ENCODE peak calls at places on chromosome 12, in nine cellular contexts. One of them, this sample, is unnamed.

GRCh38 chr12:47251919-47252318 is 172.2 kb upstream of the AMIGO2 start:
- DNase-seq in thoracic aorta: no peak
- DNase-seq in MM.1S: no peak
- DNase-seq in heart left ventricle: no peak
- DNase-seq in Caco-2: no peak
- DNase-seq in HCT116: no peak
- DNase-seq in H1: no peak
- DNase-seq in mammary epithelial cell: no peak
- DNase-seq in left lung: no peak
- DNase-seq in this sample: no peak

GRCh38 chr12:113918306-113918705 is 47.8 kb downstream of the RBM19 start:
- DNase-seq in thoracic aorta: no peak
- DNase-seq in MM.1S: no peak
- DNase-seq in heart left ventricle: no peak
- DNase-seq in Caco-2: no peak
- DNase-seq in HCT116: no peak
- DNase-seq in H1: no peak
- DNase-seq in mammary epithelial cell: no peak
- DNase-seq in left lung: no peak
- DNase-seq in this sample: no peak

GRCh38 chr12:11719678-11720099 is 70.2 kb downstream of the ETV6 start:
- DNase-seq in thoracic aorta: peak; percentile 60
- DNase-seq in MM.1S: no peak
- DNase-seq in heart left ventricle: peak; percentile 80
- DNase-seq in Caco-2: no peak
- DNase-seq in HCT116: no peak
- DNase-seq in H1: no peak
- DNase-seq in mammary epithelial cell: peak; percentile 89
- DNase-seq in left lung: peak; percentile 88
- DNase-seq in this sample: peak; percentile 30

GRCh38 chr12:121626853-121627623 is 708 bp downstream of the ORAI1 start:
- DNase-seq in thoracic aorta: peak; percentile 23
- DNase-seq in MM.1S: peak; percentile 33
- DNase-seq in heart left ventricle: peak; percentile 62
- DNase-seq in Caco-2: peak; percentile 76
- DNase-seq in HCT116: no peak
- DNase-seq in H1: peak; percentile 77
- DNase-seq in mammary epithelial cell: peak; percentile 70
- DNase-seq in left lung: peak; percentile 90
- DNase-seq in this sample: peak; percentile 52

GRCh38 chr12:79016181-79016580 is 151.6 kb downstream of the SYT1 start:
- DNase-seq in thoracic aorta: no peak
- DNase-seq in MM.1S: peak; percentile 49
- DNase-seq in heart left ventricle: no peak
- DNase-seq in Caco-2: no peak
- DNase-seq in HCT116: no peak
- DNase-seq in H1: no peak
- DNase-seq in mammary epithelial cell: no peak
- DNase-seq in left lung: no peak
- DNase-seq in this sample: no peak

GRCh38 chr12:118714051-118714460 is 267.3 kb upstream of the SRRM4 start:
- DNase-seq in thoracic aorta: no peak
- DNase-seq in MM.1S: peak; percentile 38
- DNase-seq in heart left ventricle: no peak
- DNase-seq in Caco-2: peak; percentile 45
- DNase-seq in HCT116: peak; percentile 34
- DNase-seq in H1: peak; percentile 74
- DNase-seq in mammary epithelial cell: no peak
- DNase-seq in left lung: no peak
- DNase-seq in this sample: no peak

GRCh38 chr12:54622463-54623183 is 12.1 kb downstream of the LACRT start:
- DNase-seq in thoracic aorta: no peak
- DNase-seq in MM.1S: peak; percentile 19
- DNase-seq in heart left ventricle: no peak
- DNase-seq in Caco-2: no peak
- DNase-seq in HCT116: no peak
- DNase-seq in H1: no peak
- DNase-seq in mammary epithelial cell: no peak
- DNase-seq in left lung: no peak
- DNase-seq in this sample: no peak

GRCh38 chr12:71958056-71958455 is 19.4 kb downstream of the TPH2 start:
- DNase-seq in thoracic aorta: no peak
- DNase-seq in MM.1S: no peak
- DNase-seq in heart left ventricle: no peak
- DNase-seq in Caco-2: no peak
- DNase-seq in HCT116: no peak
- DNase-seq in H1: no peak
- DNase-seq in mammary epithelial cell: no peak
- DNase-seq in left lung: no peak
- DNase-seq in this sample: no peak

GRCh38 chr12:132899033-132899432 is 11.6 kb upstream of the CHFR start:
- DNase-seq in thoracic aorta: no peak
- DNase-seq in MM.1S: no peak
- DNase-seq in heart left ventricle: no peak
- DNase-seq in Caco-2: no peak
- DNase-seq in HCT116: no peak
- DNase-seq in H1: no peak
- DNase-seq in mammary epithelial cell: peak; percentile 12
- DNase-seq in left lung: no peak
- DNase-seq in this sample: no peak

GRCh38 chr12:22121224-22121623 is 75.2 kb downstream of the CMAS start:
- DNase-seq in thoracic aorta: no peak
- DNase-seq in MM.1S: peak; percentile 49
- DNase-seq in heart left ventricle: no peak
- DNase-seq in Caco-2: no peak
- DNase-seq in HCT116: peak; percentile 10
- DNase-seq in H1: peak; percentile 68
- DNase-seq in mammary epithelial cell: no peak
- DNase-seq in left lung: peak; percentile 49
- DNase-seq in this sample: no peak

GRCh38 chr12:95358111-95359083 is 115.6 kb upstream of the METAP2 start:
- DNase-seq in thoracic aorta: no peak
- DNase-seq in MM.1S: no peak
- DNase-seq in heart left ventricle: no peak
- DNase-seq in Caco-2: no peak
- DNase-seq in HCT116: no peak
- DNase-seq in H1: no peak
- DNase-seq in mammary epithelial cell: no peak
- DNase-seq in left lung: no peak
- DNase-seq in this sample: no peak

GRCh38 chr12:3456809-3457208 is 34.2 kb upstream of the PRMT8 start:
- DNase-seq in thoracic aorta: no peak
- DNase-seq in MM.1S: no peak
- DNase-seq in heart left ventricle: no peak
- DNase-seq in Caco-2: no peak
- DNase-seq in HCT116: no peak
- DNase-seq in H1: peak; percentile 72
- DNase-seq in mammary epithelial cell: no peak
- DNase-seq in left lung: peak; percentile 46
- DNase-seq in this sample: no peak

GRCh38 chr12:1870086-1870485 is 48.4 kb downstream of the CACNA2D4 start:
- DNase-seq in thoracic aorta: no peak
- DNase-seq in MM.1S: no peak
- DNase-seq in heart left ventricle: no peak
- DNase-seq in Caco-2: peak; percentile 35
- DNase-seq in HCT116: no peak
- DNase-seq in H1: peak; percentile 35
- DNase-seq in mammary epithelial cell: no peak
- DNase-seq in left lung: no peak
- DNase-seq in this sample: no peak

GRCh38 chr12:69570545-69571399 is 14.5 kb upstream of the CCT2 start:
- DNase-seq in thoracic aorta: no peak
- DNase-seq in MM.1S: peak; percentile 72
- DNase-seq in heart left ventricle: peak; percentile 33
- DNase-seq in Caco-2: peak; percentile 65
- DNase-seq in HCT116: peak; percentile 66
- DNase-seq in H1: peak; percentile 63
- DNase-seq in mammary epithelial cell: peak; percentile 63
- DNase-seq in left lung: no peak
- DNase-seq in this sample: peak; percentile 15

GRCh38 chr12:113416091-113416754 is 6.0 kb upstream of the SDSL start:
- DNase-seq in thoracic aorta: no peak
- DNase-seq in MM.1S: no peak
- DNase-seq in heart left ventricle: no peak
- DNase-seq in Caco-2: no peak
- DNase-seq in HCT116: no peak
- DNase-seq in H1: no peak
- DNase-seq in mammary epithelial cell: no peak
- DNase-seq in left lung: no peak
- DNase-seq in this sample: no peak

GRCh38 chr12:124872068-124872719 is 8.5 kb upstream of the SCARB1 start:
- DNase-seq in thoracic aorta: no peak
- DNase-seq in MM.1S: no peak
- DNase-seq in heart left ventricle: no peak
- DNase-seq in Caco-2: no peak
- DNase-seq in HCT116: no peak
- DNase-seq in H1: no peak
- DNase-seq in mammary epithelial cell: no peak
- DNase-seq in left lung: peak; percentile 16
- DNase-seq in this sample: no peak

GRCh38 chr12:21539797-21540196 is 13.7 kb downstream of the SPX start:
- DNase-seq in thoracic aorta: no peak
- DNase-seq in MM.1S: no peak
- DNase-seq in heart left ventricle: no peak
- DNase-seq in Caco-2: no peak
- DNase-seq in HCT116: no peak
- DNase-seq in H1: no peak
- DNase-seq in mammary epithelial cell: peak; percentile 45
- DNase-seq in left lung: no peak
- DNase-seq in this sample: no peak

GRCh38 chr12:124171231-124171985 is 123.5 kb upstream of the RFLNA start:
- DNase-seq in thoracic aorta: no peak
- DNase-seq in MM.1S: no peak
- DNase-seq in heart left ventricle: no peak
- DNase-seq in Caco-2: no peak
- DNase-seq in HCT116: no peak
- DNase-seq in H1: no peak
- DNase-seq in mammary epithelial cell: no peak
- DNase-seq in left lung: no peak
- DNase-seq in this sample: no peak

GRCh38 chr12:58537278-58537677 is 383.0 kb downstream of the LRIG3 start:
- DNase-seq in thoracic aorta: no peak
- DNase-seq in MM.1S: no peak
- DNase-seq in heart left ventricle: no peak
- DNase-seq in Caco-2: peak; percentile 40
- DNase-seq in HCT116: no peak
- DNase-seq in H1: no peak
- DNase-seq in mammary epithelial cell: no peak
- DNase-seq in left lung: no peak
- DNase-seq in this sample: no peak

GRCh38 chr12:9649532-9649940 is 20.0 kb upstream of the CLEC2D start:
- DNase-seq in thoracic aorta: no peak
- DNase-seq in MM.1S: peak; percentile 34
- DNase-seq in heart left ventricle: no peak
- DNase-seq in Caco-2: no peak
- DNase-seq in HCT116: no peak
- DNase-seq in H1: no peak
- DNase-seq in mammary epithelial cell: peak; percentile 33
- DNase-seq in left lung: no peak
- DNase-seq in this sample: no peak
- H3K27me3 ChIP-seq in thoracic aorta: no peaks in the 10 kb centered on the region
- H3K27me3 ChIP-seq in MM.1S: no peaks in the 10 kb centered on the region
- H3K27me3 ChIP-seq in heart left ventricle: no peaks in the 10 kb centered on the region
- H3K27me3 ChIP-seq in Caco-2: no peaks in the 10 kb centered on the region
- H3K27me3 ChIP-seq in HCT116: no peaks in the 10 kb centered on the region
- H3K27me3 ChIP-seq in H1: no peaks in the 10 kb centered on the region
- H3K27me3 ChIP-seq in mammary epithelial cell: no peaks in the 10 kb centered on the region
- H3K27me3 ChIP-seq in left lung: no peaks in the 10 kb centered on the region
- H3K27me3 ChIP-seq in this sample: no peaks in the 10 kb centered on the region

GRCh38 chr12:111180830-111181726 is 187.8 kb downstream of the PHETA1 start:
- DNase-seq in thoracic aorta: peak; percentile 14
- DNase-seq in MM.1S: no peak
- DNase-seq in heart left ventricle: peak; percentile 58
- DNase-seq in Caco-2: no peak
- DNase-seq in HCT116: no peak
- DNase-seq in H1: no peak
- DNase-seq in mammary epithelial cell: no peak
- DNase-seq in left lung: no peak
- DNase-seq in this sample: no peak
- H3K27me3 ChIP-seq in thoracic aorta: no peaks in the 10 kb centered on the region
- H3K27me3 ChIP-seq in MM.1S: no peaks in the 10 kb centered on the region
- H3K27me3 ChIP-seq in heart left ventricle: peaks cover 3% of the 10 kb centered on the region
- H3K27me3 ChIP-seq in Caco-2: no peaks in the 10 kb centered on the region
- H3K27me3 ChIP-seq in HCT116: peaks cover 7% of the 10 kb centered on the region
- H3K27me3 ChIP-seq in H1: no peaks in the 10 kb centered on the region
- H3K27me3 ChIP-seq in mammary epithelial cell: peaks cover 1% of the 10 kb centered on the region
- H3K27me3 ChIP-seq in left lung: no peaks in the 10 kb centered on the region
- H3K27me3 ChIP-seq in this sample: peaks cover 14% of the 10 kb centered on the region

GRCh38 chr12:53196486-53196885 is 10.6 kb downstream of the ITGB7 start:
- DNase-seq in thoracic aorta: no peak
- DNase-seq in MM.1S: peak; percentile 29
- DNase-seq in heart left ventricle: no peak
- DNase-seq in Caco-2: no peak
- DNase-seq in HCT116: no peak
- DNase-seq in H1: no peak
- DNase-seq in mammary epithelial cell: no peak
- DNase-seq in left lung: peak; percentile 65
- DNase-seq in this sample: no peak

GRCh38 chr12:53193953-53194716 is 12.9 kb downstream of the ITGB7 start:
- DNase-seq in thoracic aorta: no peak
- DNase-seq in MM.1S: no peak
- DNase-seq in heart left ventricle: no peak
- DNase-seq in Caco-2: no peak
- DNase-seq in HCT116: no peak
- DNase-seq in H1: no peak
- DNase-seq in mammary epithelial cell: no peak
- DNase-seq in left lung: no peak
- DNase-seq in this sample: no peak

GRCh38 chr12:53193040-53193439 is 12.3 kb upstream of the CSAD start:
- DNase-seq in thoracic aorta: no peak
- DNase-seq in MM.1S: no peak
- DNase-seq in heart left ventricle: no peak
- DNase-seq in Caco-2: no peak
- DNase-seq in HCT116: no peak
- DNase-seq in H1: no peak
- DNase-seq in mammary epithelial cell: no peak
- DNase-seq in left lung: peak; percentile 50
- DNase-seq in this sample: no peak

GRCh38 chr12:53195516-53196420 is 11.3 kb downstream of the ITGB7 start:
- DNase-seq in thoracic aorta: no peak
- DNase-seq in MM.1S: no peak
- DNase-seq in heart left ventricle: no peak
- DNase-seq in Caco-2: no peak
- DNase-seq in HCT116: no peak
- DNase-seq in H1: no peak
- DNase-seq in mammary epithelial cell: peak; percentile 51
- DNase-seq in left lung: peak; percentile 39
- DNase-seq in this sample: no peak

GRCh38 chr12:53194973-53195372 is 12.1 kb downstream of the ITGB7 start:
- DNase-seq in thoracic aorta: no peak
- DNase-seq in MM.1S: no peak
- DNase-seq in heart left ventricle: no peak
- DNase-seq in Caco-2: no peak
- DNase-seq in HCT116: no peak
- DNase-seq in H1: no peak
- DNase-seq in mammary epithelial cell: no peak
- DNase-seq in left lung: no peak
- DNase-seq in this sample: no peak
- H3K27me3 ChIP-seq in thoracic aorta: no peaks in the 10 kb centered on the region
- H3K27me3 ChIP-seq in MM.1S: no peaks in the 10 kb centered on the region
- H3K27me3 ChIP-seq in heart left ventricle: no peaks in the 10 kb centered on the region
- H3K27me3 ChIP-seq in Caco-2: no peaks in the 10 kb centered on the region
- H3K27me3 ChIP-seq in HCT116: no peaks in the 10 kb centered on the region
- H3K27me3 ChIP-seq in H1: peaks cover 37% of the 10 kb centered on the region
- H3K27me3 ChIP-seq in mammary epithelial cell: no peaks in the 10 kb centered on the region
- H3K27me3 ChIP-seq in left lung: no peaks in the 10 kb centered on the region
- H3K27me3 ChIP-seq in this sample: no peaks in the 10 kb centered on the region

GRCh38 chr12:117100851-117101673 is 1.8 kb upstream of the TESC start:
- DNase-seq in thoracic aorta: no peak
- DNase-seq in MM.1S: no peak
- DNase-seq in heart left ventricle: peak; percentile 25
- DNase-seq in Caco-2: no peak
- DNase-seq in HCT116: no peak
- DNase-seq in H1: no peak
- DNase-seq in mammary epithelial cell: no peak
- DNase-seq in left lung: no peak
- DNase-seq in this sample: no peak
- H3K27me3 ChIP-seq in thoracic aorta: no peaks in the 10 kb centered on the region
- H3K27me3 ChIP-seq in MM.1S: no peaks in the 10 kb centered on the region
- H3K27me3 ChIP-seq in heart left ventricle: peaks cover 6% of the 10 kb centered on the region
- H3K27me3 ChIP-seq in Caco-2: no peaks in the 10 kb centered on the region
- H3K27me3 ChIP-seq in HCT116: peaks cover 73% of the 10 kb centered on the region
- H3K27me3 ChIP-seq in H1: peaks cover 15% of the 10 kb centered on the region
- H3K27me3 ChIP-seq in mammary epithelial cell: peaks cover 43% of the 10 kb centered on the region
- H3K27me3 ChIP-seq in left lung: peaks cover 24% of the 10 kb centered on the region
- H3K27me3 ChIP-seq in this sample: peaks cover 10% of the 10 kb centered on the region